ENCODE peak calls at places on chromosome 21, in seven cellular contexts. B, H, V, F, T, Z and O are unnamed samples.

GRCh38 chr21:35908311-35909078 is 151.8 kb downstream of the SETD4 start:
- DNase-seq in F (no peak), H (no peak), T (no peak), Z (no peak), V (no peak), B (no peak), O (no peak)

GRCh38 chr21:36719614-36720013 is 20.7 kb downstream of the SIM2 start:
- DNase-seq in Z (no peak), V (no peak), T (peak), H (no peak), B (no peak), F (no peak), O (no peak)

GRCh38 chr21:44083631-44084291 is 23.4 kb upstream of the PWP2 start:
- DNase-seq in T (peak), Z (no peak), B (no peak), H (no peak), V (peak), F (no peak), O (no peak)

GRCh38 chr21:41752231-41752681 is 14.6 kb downstream of the RIPK4 start:
- DNase-seq in B (peak), T (no peak), F (no peak), Z (no peak), V (no peak), H (peak), O (no peak)

GRCh38 chr21:26135520-26135919 is 35.0 kb downstream of the APP start:
- DNase-seq in T (no peak), H (no peak), V (no peak), F (no peak), B (no peak), Z (no peak), O (no peak)

GRCh38 chr21:42009018-42009830 is 936 bp downstream of the ZBTB21 start:
- DNase-seq in T (peak), H (peak), B (peak), F (peak), Z (peak), V (peak), O (peak)

GRCh38 chr21:27756191-27756590 is 789.3 kb upstream of the ADAMTS5 start:
- DNase-seq in T (no peak), B (no peak), V (no peak), H (no peak), F (no peak), Z (no peak), O (no peak)

GRCh38 chr21:28538987-28539622 is 453.6 kb downstream of the LTN1 start:
- DNase-seq in T (no peak), H (peak), B (no peak), F (no peak), V (no peak), Z (no peak), O (no peak)

GRCh38 chr21:45856940-45857339 is 124.6 kb upstream of the COL6A1 start:
- DNase-seq in Z (no peak), B (no peak), T (no peak), V (no peak), H (no peak), F (no peak), O (no peak)

GRCh38 chr21:43334214-43334958 is 92.5 kb downstream of the SIK1 start:
- DNase-seq in F (no peak), Z (no peak), V (no peak), B (no peak), T (no peak), H (no peak), O (no peak)

GRCh38 chr21:46194374-46195334 is 10.4 kb upstream of the SPATC1L start:
- DNase-seq in H (no peak), Z (no peak), V (no peak), B (no peak), T (no peak), F (no peak), O (no peak)